ENCODE peak calls at places on chromosomes 13 and 19, in six cellular contexts. P is activated CD8-positive, alpha-beta T cell treated with anti-CD3 and anti-CD28 coated beads, Interleukin-2, amount 10 ng/mL, durations not matched to agents 7 days and 5 days; I is lower lobe of right lung; Z is stimulated activated naive B cell treated with anti-CD40 and anti-IgM and Interleukin-4, amounts not matched to agents 10 μg/mL and 1 μg/mL and 100 μg/mL, for 72 hours; H is Right ventricle myocardium inferior; K is stimulated activated naive CD8-positive, alpha-beta T cell treated with anti-CD3 and anti-CD28 coated beads, Interleukin-15, amount 100 ng/mL, for 72 hours. L is an unnamed sample.

GRCh38 chr19:44738603-44739585 is 9.6 kb upstream of the BCL3 start:
- ATAC-seq in P (no peak), I (peak; percentile 17), Z (peak; percentile 3), H (no peak), K (no peak), L (no peak)

GRCh38 chr13:44276061-44276460 is 97.6 kb upstream of the SERP2 start:
- ATAC-seq in P (no peak), I (no peak), Z (no peak), H (no peak), K (no peak), L (no peak)

GRCh38 chr19:14395710-14396338 is 14.6 kb downstream of the ADGRE5 start:
- ATAC-seq in P (peak; percentile 7), I (peak; percentile 3), Z (no peak), H (peak; percentile 9), K (peak; percentile 8), L (peak; percentile 10)

GRCh38 chr19:16104722-16105121 is 7.0 kb upstream of the RAB8A start:
- ATAC-seq in P (no peak), I (no peak), Z (peak; percentile 73), H (no peak), K (no peak), L (no peak)

GRCh38 chr19:10510301-10510802 is 6.9 kb downstream of the S1PR5 start:
- ATAC-seq in P (no peak), I (no peak), Z (no peak), H (no peak), K (no peak), L (no peak)

GRCh38 chr13:114005206-114005720 is 31.4 kb upstream of the C13orf46 start:
- ATAC-seq in P (no peak), I (no peak), Z (no peak), H (peak; percentile 30), K (peak; percentile 22), L (no peak)

GRCh38 chr13:93775507-93776108 is 549.0 kb downstream of the GPC6 start:
- ATAC-seq in P (no peak), I (no peak), Z (no peak), H (no peak), K (no peak), L (no peak)

GRCh38 chr19:13122275-13122878 is 4.3 kb downstream of the NACC1 start:
- ATAC-seq in P (no peak), I (no peak), Z (no peak), H (no peak), K (no peak), L (peak; percentile 16)

GRCh38 chr19:56839665-56840451 is 668 bp downstream of the PEG3 start:
- ATAC-seq in P (peak; percentile 51), I (peak; percentile 66), Z (peak; percentile 51), H (peak; percentile 76), K (peak; percentile 37), L (no peak)

GRCh38 chr13:110240352-110240751 is 66.6 kb downstream of the COL4A1 start:
- ATAC-seq in P (no peak), I (peak; percentile 22), Z (no peak), H (no peak), K (no peak), L (no peak)

GRCh38 chr13:99403458-99403971 is 96.3 kb upstream of the GPR183 start:
- ATAC-seq in P (peak; percentile 78), I (no peak), Z (no peak), H (no peak), K (peak; percentile 92), L (peak; percentile 14)

GRCh38 chr13:76667551-76667950 is 218.7 kb downstream of the KCTD12 start:
- ATAC-seq in P (no peak), I (peak; percentile 59), Z (peak; percentile 19), H (peak; percentile 51), K (peak; percentile 83), L (peak; percentile 47)

GRCh38 chr13:28421674-28422410 is 73.1 kb downstream of the FLT1 start:
- ATAC-seq in P (no peak), I (no peak), Z (peak; percentile 58), H (no peak), K (no peak), L (no peak)

GRCh38 chr19:35040474-35040825 is 1.1 kb upstream of the HPN start:
- ATAC-seq in P (no peak), I (no peak), Z (peak; percentile 2), H (no peak), K (peak; percentile 40), L (peak; percentile 37)

GRCh38 chr19:39935262-39935661 is 828 bp upstream of the FCGBP start:
- ATAC-seq in P (peak; percentile 24), I (peak; percentile 19), Z (no peak), H (no peak), K (no peak), L (no peak)

GRCh38 chr13:44350775-44351504 is 22.7 kb upstream of the SERP2 start:
- ATAC-seq in P (no peak), I (peak; percentile 92), Z (no peak), H (no peak), K (no peak), L (no peak)

GRCh38 chr13:97946951-97947588 is 6.4 kb upstream of the IPO5 start:
- ATAC-seq in P (no peak), I (no peak), Z (no peak), H (no peak), K (no peak), L (no peak)

GRCh38 chr19:4589579-4590410 is 30.3 kb upstream of the SEMA6B start:
- ATAC-seq in P (peak; percentile 58), I (no peak), Z (peak; percentile 78), H (peak; percentile 85), K (peak; percentile 65), L (no peak)

GRCh38 chr19:20661150-20661819 is at the start of gene ZNF626:
- ATAC-seq in P (peak; percentile 99), I (peak; percentile 99), Z (peak; percentile 95), H (peak; percentile 99), K (peak; percentile 99), L (peak; percentile 100)

GRCh38 chr19:6018786-6019185 is 40.8 kb upstream of the RANBP3 start:
- ATAC-seq in P (peak; percentile 25), I (no peak), Z (no peak), H (no peak), K (no peak), L (no peak)

GRCh38 chr13:42001580-42001979 is 40.7 kb upstream of the VWA8 start:
- ATAC-seq in P (no peak), I (peak; percentile 69), Z (no peak), H (no peak), K (no peak), L (no peak)

GRCh38 chr13:76758738-76759137 is 127.5 kb downstream of the KCTD12 start:
- ATAC-seq in P (no peak), I (no peak), Z (no peak), H (no peak), K (no peak), L (no peak)

GRCh38 chr13:92838786-92839185 is 387.8 kb upstream of the GPC6 start:
- ATAC-seq in P (no peak), I (peak; percentile 67), Z (no peak), H (no peak), K (no peak), L (peak; percentile 29)

GRCh38 chr13:91296011-91296410 is 51.5 kb upstream of the MIR17HG start:
- ATAC-seq in P (no peak), I (no peak), Z (no peak), H (no peak), K (no peak), L (no peak)

GRCh38 chr19:801861-802496 is 4.7 kb downstream of the PTBP1 start:
- ATAC-seq in P (no peak), I (peak; percentile 22), Z (no peak), H (no peak), K (no peak), L (no peak)

GRCh38 chr13:95226932-95227718 is 74.1 kb downstream of the ABCC4 start:
- ATAC-seq in P (no peak), I (peak; percentile 75), Z (peak; percentile 95), H (peak; percentile 67), K (peak; percentile 66), L (no peak)

GRCh38 chr19:10655457-10656312 is 1.5 kb downstream of the ILF3 start:
- ATAC-seq in P (no peak), I (no peak), Z (no peak), H (no peak), K (no peak), L (no peak)

L was measured in activated T-helper 17 cell treated with anti-CD3 and anti-CD28 coated beads, Interleukin-2, amount 50 U/mL, for 72 hours.